ENCODE peak calls at places on chromosomes 16 and 17, in eight cellular contexts. D is activated CD4-positive, alpha-beta T cell treated with anti-CD3 and anti-CD28 coated beads for 48 hours; P is mesendoderm; C is hypothalamus; G is stimulated activated CD4-positive, alpha-beta T cell treated with anti-CD3 and anti-CD28 coated beads, Interleukin-1b, Interleukin-23, amount 100 ng/mL, for 24 hours; S is NCI-H1436; E is NB4; J is stimulated activated naive CD4-positive, alpha-beta T cell. F is an unnamed sample.

GRCh38 chr17:43388198-43389021 is 10.4 kb upstream of the ARL4D start:
- DNase-seq in D (peak), P (peak), C (peak), G (peak), S (peak), E (peak), J (peak), F (peak)

GRCh38 chr17:7656958-7657715 is 6.4 kb downstream of the ATP1B2 start:
- DNase-seq in D (no peak), P (peak), C (peak), G (no peak), S (no peak), E (no peak), J (no peak), F (no peak)

GRCh38 chr17:33046361-33047255 is 55.0 kb downstream of the SPACA3 start:
- DNase-seq in D (no peak), P (no peak), C (no peak), G (no peak), S (no peak), E (no peak), J (no peak), F (no peak)

GRCh38 chr17:47729486-47729885 is 3.5 kb upstream of the TBX21 start:
- DNase-seq in D (no peak), P (no peak), C (no peak), G (no peak), S (no peak), E (no peak), J (no peak), F (no peak)

GRCh38 chr16:56815721-56816120 is 49.3 kb upstream of the SLC12A3 start:
- DNase-seq in D (no peak), P (no peak), C (no peak), G (no peak), S (no peak), E (no peak), J (no peak), F (no peak)

GRCh38 chr17:3913531-3914318 is 2.5 kb downstream of the P2RX1 start:
- DNase-seq in D (peak), P (peak), C (peak), G (peak), S (peak), E (peak), J (peak), F (peak)

GRCh38 chr16:1929578-1930337 is 11.5 kb upstream of the HS3ST6 start:
- DNase-seq in D (peak), P (peak), C (peak), G (peak), S (peak), E (peak), J (peak), F (peak)

GRCh38 chr17:915416-916201 is 64.0 kb downstream of the NXN start:
- DNase-seq in D (no peak), P (no peak), C (no peak), G (no peak), S (peak), E (no peak), J (no peak), F (no peak)

GRCh38 chr16:67649494-67649931 is 4.6 kb downstream of the CARMIL2 start:
- DNase-seq in D (no peak), P (peak), C (no peak), G (no peak), S (no peak), E (no peak), J (no peak), F (no peak)

GRCh38 chr17:77105706-77106105 is 35.1 kb upstream of the SEC14L1 start:
- DNase-seq in D (no peak), P (no peak), C (no peak), G (no peak), S (no peak), E (no peak), J (no peak), F (no peak)

GRCh38 chr17:73586153-73586906 is 57.9 kb downstream of the SDK2 start:
- DNase-seq in D (no peak), P (no peak), C (no peak), G (no peak), S (no peak), E (no peak), J (no peak), F (no peak)

GRCh38 chr17:214881-215331 is 33.5 kb upstream of the DOC2B start:
- DNase-seq in D (no peak), P (no peak), C (no peak), G (no peak), S (no peak), E (no peak), J (no peak), F (no peak)

GRCh38 chr17:70106551-70106950 is 31.5 kb downstream of the KCNJ16 start:
- DNase-seq in D (no peak), P (no peak), C (no peak), G (no peak), S (no peak), E (no peak), J (no peak), F (no peak)